ENCODE peak calls at places on chromosomes 16 and 17, in nine cellular contexts. N is thoracic aorta, J is GM12865, H is foreskin fibroblast, Y is upper lobe of right lung, F is RWPE2, O is foreskin keratinocyte, V is PC-3, A is AG10803. Q is an unnamed sample.

GRCh38 chr16:5979905-5980550 is 882.4 kb upstream of the EEF2KMT start:
- DNase-seq in N (no peak), J (no peak), H (no peak), Y (no peak), F (no peak), O (no peak), V (no peak), A (no peak), Q (no peak)

GRCh38 chr17:42403150-42403549 is 14.9 kb upstream of the STAT3 start:
- DNase-seq in N (no peak), J (peak), H (no peak), Y (no peak), F (no peak), O (no peak), V (no peak), A (no peak), Q (peak)

GRCh38 chr17:77810536-77810935 is 148.0 kb upstream of the TNRC6C start:
- DNase-seq in N (no peak), J (no peak), H (peak), Y (no peak), F (no peak), O (peak), V (peak), A (peak), Q (no peak)

GRCh38 chr16:78706637-78707036 is 607.2 kb downstream of the WWOX start:
- DNase-seq in N (no peak), J (no peak), H (no peak), Y (no peak), F (no peak), O (no peak), V (no peak), A (no peak), Q (no peak)

GRCh38 chr16:64522548-64522947 is 599.3 kb downstream of the CDH11 start:
- DNase-seq in N (no peak), J (no peak), H (no peak), Y (no peak), F (no peak), O (no peak), V (no peak), A (no peak), Q (no peak)

GRCh38 chr16:24102120-24102740 is 153.9 kb upstream of the CACNG3 start:
- DNase-seq in N (no peak), J (no peak), H (no peak), Y (no peak), F (no peak), O (no peak), V (no peak), A (no peak), Q (no peak)

GRCh38 chr17:62774338-62774737 is 33.8 kb downstream of the MARCHF10 start:
- DNase-seq in N (no peak), J (no peak), H (no peak), Y (no peak), F (no peak), O (no peak), V (no peak), A (no peak), Q (no peak)

GRCh38 chr17:54947396-54947795 is 21.1 kb downstream of the COX11 start:
- DNase-seq in N (no peak), J (no peak), H (no peak), Y (no peak), F (no peak), O (no peak), V (no peak), A (no peak), Q (no peak)

GRCh38 chr16:67995423-67995822 is 3.9 kb downstream of the DPEP2 start:
- DNase-seq in N (no peak), J (peak), H (no peak), Y (no peak), F (no peak), O (no peak), V (no peak), A (no peak), Q (peak)

GRCh38 chr17:62950067-62950466 is 16.0 kb upstream of the TANC2 start:
- DNase-seq in N (peak), J (no peak), H (peak), Y (no peak), F (no peak), O (no peak), V (peak), A (peak), Q (no peak)

GRCh38 chr16:24036614-24037013 is 200.8 kb downstream of the PRKCB start:
- DNase-seq in N (no peak), J (peak), H (peak), Y (no peak), F (no peak), O (peak), V (peak), A (peak), Q (peak)

GRCh38 chr16:70714526-70715112 is 28.8 kb upstream of the MTSS2 start:
- DNase-seq in N (no peak), J (no peak), H (no peak), Y (no peak), F (no peak), O (no peak), V (no peak), A (no peak), Q (no peak)

GRCh38 chr17:71628306-71628705 is 492.5 kb upstream of the SOX9 start:
- DNase-seq in N (no peak), J (no peak), H (no peak), Y (no peak), F (no peak), O (no peak), V (peak), A (no peak), Q (no peak)

DNA sequence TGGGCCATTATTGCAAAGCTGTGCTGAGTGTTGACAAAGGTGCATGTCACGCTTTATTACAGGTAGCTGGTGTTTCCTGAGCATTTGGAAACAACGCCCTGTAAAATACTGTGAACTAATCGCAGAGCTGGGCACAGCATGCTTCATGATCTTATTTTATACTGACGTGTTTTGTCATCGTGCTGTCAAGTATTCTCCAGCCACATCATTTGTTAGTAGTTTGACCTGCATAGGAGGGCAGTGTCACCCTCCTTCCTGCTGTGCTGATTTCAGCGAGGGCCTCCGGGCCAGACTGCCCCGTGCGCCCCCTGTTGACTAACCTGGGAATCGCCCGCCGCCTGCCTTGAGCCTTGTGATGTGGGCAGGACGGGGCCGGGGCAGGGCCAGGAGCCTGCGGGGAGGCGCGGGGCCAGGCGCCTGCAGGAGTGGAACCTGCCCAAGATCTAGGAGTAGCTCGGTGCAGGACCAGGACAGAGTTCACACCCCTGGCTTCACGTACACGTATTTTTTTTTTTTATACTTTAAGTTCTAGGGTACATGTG is 820.7 kb downstream of the KCNJ18 start:
- DNase-seq in N (no peak), J (no peak), H (no peak), Y (no peak), F (no peak), O (no peak), V (no peak), A (no peak), Q (no peak)
- TF ChIP-seq CTCF in N (no peak), J (no peak), H (no peak), Y (no peak), F (no peak), O (no peak), V (no peak), A (no peak), Q (peak)

DNA sequence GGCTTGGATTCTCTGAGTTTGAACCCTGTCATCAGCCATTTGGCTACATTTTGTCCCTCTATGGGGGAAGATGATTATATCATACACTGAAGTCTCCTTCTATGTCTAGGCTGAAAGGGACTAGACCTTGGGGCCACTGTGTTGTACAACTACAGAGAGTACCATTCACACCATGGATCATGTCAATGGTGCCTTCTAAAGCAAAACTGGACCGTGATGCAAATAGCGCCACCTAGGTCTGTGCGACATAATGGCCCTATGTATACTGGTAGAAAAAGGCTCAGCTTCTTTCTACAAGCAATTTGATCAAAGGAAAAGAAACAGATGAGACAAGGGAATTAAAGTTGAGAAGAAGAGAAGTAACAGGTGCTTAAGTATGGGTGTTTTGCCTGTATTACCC is 100.7 kb downstream of the LYRM1 start:
- DNase-seq in N (no peak), J (peak), H (peak), Y (no peak), F (no peak), O (no peak), V (peak), A (peak), Q (peak)
- TF ChIP-seq CTCF in N (no peak), J (peak), H (peak), Y (peak), F (peak), O (peak), V (peak), A (peak), Q (peak)

GRCh38 chr16:88948781-88949490 is 28.1 kb downstream of the CBFA2T3 start:
- DNase-seq in N (no peak), J (no peak), H (no peak), Y (no peak), F (no peak), O (no peak), V (peak), A (peak), Q (no peak)
- TF ChIP-seq CTCF in N (no peak), J (no peak), H (no peak), Y (no peak), F (peak), O (peak), V (peak), A (no peak), Q (no peak)

DNA sequence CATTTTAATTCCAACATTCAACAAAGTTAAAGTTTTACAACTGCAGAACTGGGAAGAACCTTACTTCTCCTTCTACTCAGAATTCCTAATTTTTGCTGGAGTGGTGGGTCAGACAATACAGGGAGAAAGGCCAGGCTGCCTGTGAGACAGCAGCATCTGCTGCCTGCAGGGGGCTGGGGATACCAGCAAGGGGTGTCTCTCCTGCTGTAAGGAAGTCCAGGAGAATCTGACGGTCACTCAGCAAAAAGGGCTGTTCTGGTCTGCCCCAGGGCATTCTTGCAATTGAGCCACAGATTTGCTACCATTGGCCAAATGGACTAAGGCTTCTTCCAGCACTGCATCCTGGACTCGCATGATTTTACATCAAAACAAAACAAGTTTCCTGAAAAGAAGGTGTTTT is 426.6 kb upstream of the CDH11 start:
- DNase-seq in N (no peak), J (no peak), H (no peak), Y (no peak), F (no peak), O (no peak), V (no peak), A (no peak), Q (no peak)
- TF ChIP-seq CTCF in N (no peak), J (no peak), H (peak), Y (no peak), F (no peak), O (peak), V (no peak), A (peak), Q (no peak)

GRCh38 chr17:410674-411401 is 58.2 kb upstream of the RPH3AL start:
- DNase-seq in N (no peak), J (peak), H (no peak), Y (no peak), F (no peak), O (no peak), V (no peak), A (peak), Q (peak)
- TF ChIP-seq CTCF in N (no peak), J (peak), H (no peak), Y (no peak), F (no peak), O (peak), V (no peak), A (peak), Q (no peak)

DNA sequence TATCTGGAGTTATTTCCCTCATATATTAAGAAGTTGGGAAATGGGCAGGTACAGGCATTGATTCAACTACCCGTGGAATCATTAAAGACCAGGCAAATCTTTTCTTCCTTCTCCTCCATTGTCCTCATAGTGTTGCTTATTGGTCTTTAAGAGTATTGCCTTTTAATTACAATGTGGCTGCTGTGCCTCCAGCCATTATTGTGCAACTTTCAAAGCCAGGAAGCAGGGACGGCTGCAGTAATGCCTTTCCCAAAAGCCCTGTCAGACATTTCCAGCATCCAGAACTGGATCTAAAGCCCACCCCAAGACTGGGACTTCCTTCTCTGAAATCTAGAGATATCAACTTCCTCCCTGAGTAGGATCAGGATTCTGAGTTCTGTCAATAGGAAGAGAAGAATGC is 42.3 kb upstream of the MED9 start:
- DNase-seq in N (no peak), J (no peak), H (no peak), Y (no peak), F (no peak), O (no peak), V (no peak), A (no peak), Q (no peak)
- TF ChIP-seq CTCF in N (no peak), J (no peak), H (no peak), Y (no peak), F (no peak), O (no peak), V (no peak), A (no peak), Q (no peak)

GRCh38 chr16:86872126-86872525 is 293.8 kb downstream of the FOXL1 start:
- DNase-seq in N (no peak), J (no peak), H (no peak), Y (no peak), F (peak), O (no peak), V (no peak), A (no peak), Q (no peak)

GRCh38 chr16:86877108-86877507 is 298.8 kb downstream of the FOXL1 start:
- DNase-seq in N (no peak), J (no peak), H (no peak), Y (no peak), F (peak), O (no peak), V (no peak), A (no peak), Q (no peak)

GRCh38 chr16:86876499-86876898 is 298.1 kb downstream of the FOXL1 start:
- DNase-seq in N (no peak), J (no peak), H (no peak), Y (no peak), F (peak), O (no peak), V (peak), A (no peak), Q (no peak)

GRCh38 chr16:86872833-86873232 is 294.5 kb downstream of the FOXL1 start:
- DNase-seq in N (no peak), J (no peak), H (no peak), Y (no peak), F (no peak), O (no peak), V (no peak), A (no peak), Q (no peak)

GRCh38 chr16:86874141-86874540 is 295.8 kb downstream of the FOXL1 start:
- DNase-seq in N (no peak), J (peak), H (no peak), Y (no peak), F (peak), O (no peak), V (peak), A (no peak), Q (peak)
- TF ChIP-seq CTCF in N (peak), J (peak), H (peak), Y (peak), F (peak), O (peak), V (peak), A (peak), Q (peak)

GRCh38 chr16:73058616-73059409 is 10.9 kb upstream of the ZFHX3 start:
- DNase-seq in N (no peak), J (peak), H (no peak), Y (peak), F (no peak), O (peak), V (peak), A (peak), Q (no peak)

GRCh38 chr16:73058221-73058615 is 10.3 kb upstream of the ZFHX3 start:
- DNase-seq in N (no peak), J (peak), H (no peak), Y (peak), F (no peak), O (no peak), V (no peak), A (peak), Q (no peak)

GRCh38 chr16:73056911-73057310 is 9.0 kb upstream of the ZFHX3 start:
- DNase-seq in N (no peak), J (no peak), H (no peak), Y (no peak), F (no peak), O (no peak), V (peak), A (no peak), Q (no peak)

GRCh38 chr16:73056383-73056782 is 8.5 kb upstream of the ZFHX3 start:
- DNase-seq in N (no peak), J (no peak), H (no peak), Y (no peak), F (no peak), O (no peak), V (no peak), A (no peak), Q (no peak)

GRCh38 chr16:73057369-73058210 is 9.7 kb upstream of the ZFHX3 start:
- DNase-seq in N (no peak), J (peak), H (no peak), Y (peak), F (no peak), O (no peak), V (no peak), A (no peak), Q (no peak)
- TF ChIP-seq CTCF in N (no peak), J (peak), H (peak), Y (peak), F (no peak), O (peak), V (peak), A (peak), Q (no peak)

DNA sequence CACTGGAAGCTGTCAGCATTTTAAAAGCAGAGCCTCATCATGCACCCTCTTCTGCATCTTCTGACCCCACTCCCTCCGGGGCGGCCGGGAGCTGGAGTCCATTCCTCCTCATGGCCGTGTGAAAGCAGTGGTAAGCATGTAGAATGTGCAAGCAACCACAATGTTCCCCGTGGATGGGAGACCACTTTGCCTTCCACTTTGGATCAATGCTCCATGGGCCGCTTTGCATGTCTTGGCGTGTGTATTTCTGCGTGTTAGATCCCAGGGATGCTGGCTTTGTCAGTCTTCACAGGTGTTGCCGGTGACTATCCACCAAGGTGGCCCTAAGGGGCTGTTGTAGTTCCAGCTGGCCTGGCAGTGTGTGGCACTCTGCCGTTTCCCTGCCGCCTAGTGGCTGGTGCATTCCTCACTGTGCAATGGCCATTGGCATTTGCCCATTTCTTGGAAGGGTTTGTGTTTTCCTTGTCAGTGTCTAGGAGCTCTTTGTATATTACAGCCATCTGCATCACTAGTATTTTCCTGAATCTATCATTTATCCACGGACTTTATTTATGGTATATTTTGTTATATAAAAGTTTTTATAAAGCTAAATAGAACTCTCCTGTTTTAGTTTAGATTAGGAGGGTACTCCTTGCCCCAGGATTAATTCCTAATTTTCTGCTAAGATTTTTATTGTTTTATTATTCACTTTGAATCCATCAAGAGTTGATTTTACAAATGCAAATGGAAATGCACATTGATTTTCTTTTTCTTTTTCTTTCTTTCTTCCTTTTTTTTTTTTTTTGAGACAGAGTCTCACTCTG is 5.8 kb upstream of the ALDH3A1 start:
- DNase-seq in N (no peak), J (no peak), H (no peak), Y (peak), F (peak), O (no peak), V (peak), A (peak), Q (no peak)
- TF ChIP-seq CTCF in N (peak), J (peak), H (peak), Y (peak), F (peak), O (peak), V (peak), A (peak), Q (no peak)

GRCh38 chr16:81730090-81731051 is 48.7 kb upstream of the PLCG2 start:
- DNase-seq in N (peak), J (peak), H (peak), Y (peak), F (no peak), O (no peak), V (peak), A (peak), Q (peak)
- TF ChIP-seq CTCF in N (peak), J (peak), H (peak), Y (peak), F (peak), O (peak), V (peak), A (peak), Q (peak)